ENCODE peak calls at places on chromosomes 16 and 17, in five cellular contexts. S is fibroblast of the aortic adventitia, C is EH, Q is OCI-M1, T is non-pigmented ciliary epithelial cell. Y is an unnamed sample.

GRCh38 chr16:51994597-51994996 is 552.3 kb downstream of the TOX3 start:
- DNase-seq in Q (no peak), T (no peak), S (no peak), C (peak; percentile 3), Y (no peak)

GRCh38 chr16:19219836-19220235 is 51.8 kb downstream of the SYT17 start:
- DNase-seq in S (no peak), C (no peak), Q (no peak), T (no peak), Y (no peak)

GRCh38 chr17:79326814-79327213 is 252.2 kb downstream of the ENGASE start:
- DNase-seq in S (no peak), T (no peak), Q (no peak), C (no peak), Y (no peak)

GRCh38 chr16:87834668-87835473 is 34.4 kb downstream of the SLC7A5 start:
- DNase-seq in Q (no peak), S (no peak), C (peak; percentile 34), T (peak; percentile 37), Y (peak; percentile 69)

GRCh38 chr17:8128125-8128784 is 4.3 kb upstream of the HES7 start:
- DNase-seq in T (no peak), S (no peak), C (no peak), Q (no peak), Y (no peak)

GRCh38 chr16:10923650-10924214 is 18.5 kb downstream of the DEXI start:
- DNase-seq in C (no peak), Q (no peak), S (no peak), T (no peak), Y (no peak)

GRCh38 chr17:75535871-75536270 is 10.4 kb downstream of the LLGL2 start:
- DNase-seq in S (no peak), C (no peak), Q (no peak), T (no peak), Y (no peak)

GRCh38 chr17:82528484-82529265 is 9.1 kb downstream of the FOXK2 start:
- DNase-seq in T (no peak), Q (no peak), S (no peak), C (peak; percentile 66), Y (no peak)

GRCh38 chr16:4415538-4416199 is 727 bp downstream of the CORO7 start:
- DNase-seq in T (no peak), Q (peak; percentile 90), S (no peak), C (peak; percentile 40), Y (no peak)

GRCh38 chr17:17127730-17128291 is 78.3 kb downstream of the PLD6 start:
- DNase-seq in T (no peak), C (no peak), Q (no peak), S (no peak), Y (no peak)

GRCh38 chr17:44214230-44214494 is 5.3 kb downstream of the UBTF start:
- DNase-seq in S (no peak), C (no peak), T (no peak), Q (no peak), Y (no peak)

GRCh38 chr16:12009462-12009861 is 32.9 kb downstream of the SNX29 start:
- DNase-seq in Q (no peak), C (no peak), T (no peak), S (no peak), Y (no peak)

GRCh38 chr17:4344926-4345325 is 21.5 kb downstream of the UBE2G1 start:
- DNase-seq in C (no peak), T (no peak), S (no peak), Q (no peak), Y (no peak)

GRCh38 chr16:30747331-30747730 is 894 bp upstream of the PHKG2 start:
- DNase-seq in Q (peak; percentile 55), S (peak; percentile 70), T (no peak), C (peak; percentile 60), Y (peak; percentile 26)

GRCh38 chr16:77227745-77228144 is 28.5 kb downstream of the SYCE1L start:
- DNase-seq in T (no peak), Q (no peak), C (no peak), S (no peak), Y (peak; percentile 18)

GRCh38 chr16:22370038-22370541 is 4.3 kb downstream of the CDR2 start:
- DNase-seq in S (peak; percentile 73), T (no peak), C (peak; percentile 93), Q (no peak), Y (peak; percentile 47)

GRCh38 chr17:76682306-76682705 is 28.5 kb downstream of the MXRA7 start:
- DNase-seq in T (peak; percentile 59), C (peak; percentile 74), S (peak; percentile 97), Q (peak; percentile 89), Y (peak; percentile 66)

GRCh38 chr16:2853531-2854073 is 4.4 kb downstream of the PRSS22 start:
- DNase-seq in S (no peak), T (no peak), Q (no peak), C (no peak), Y (no peak)

GRCh38 chr17:48597775-48598631 is 4.4 kb upstream of the HOXB5 start:
- DNase-seq in Q (peak; percentile 80), S (peak; percentile 65), C (no peak), T (no peak), Y (no peak)

GRCh38 chr17:40312131-40312731 is 3.3 kb downstream of the RARA start:
- DNase-seq in C (peak; percentile 56), Q (no peak), S (no peak), T (no peak), Y (no peak)